ENCODE peak calls at places on chromosomes 16 and 17, in seven cellular contexts. S is GOT3, C is stromal cell of bone marrow, A is fibroblast of pulmonary artery, B is NCI-H69, M is thoracic aorta, N is myocyte. O is an unnamed sample.

GRCh38 chr17:2815781-2816185 is 19.5 kb downstream of the RAP1GAP2 start:
- DNase-seq in N (no peak), M (no peak), S (no peak), B (peak; percentile 12), C (no peak), A (no peak), O (no peak)

GRCh38 chr17:69606142-69606800 is 191.8 kb downstream of the MAP2K6 start:
- DNase-seq in A (no peak), C (no peak), N (no peak), M (no peak), S (no peak), B (no peak), O (no peak)

GRCh38 chr17:2963332-2964027 is 99.9 kb downstream of the OR1D5 start:
- DNase-seq in S (no peak), B (no peak), M (no peak), A (no peak), N (no peak), C (no peak), O (no peak)

GRCh38 chr16:28596840-28597691 is at the start of gene SULT1A2:
- DNase-seq in A (peak; percentile 20), C (no peak), S (no peak), B (no peak), M (no peak), N (no peak), O (no peak)

GRCh38 chr16:56233795-56234566 is 42.7 kb downstream of the GNAO1 start:
- DNase-seq in N (no peak), B (no peak), M (no peak), C (no peak), A (no peak), S (no peak), O (no peak)

GRCh38 chr16:87169509-87169985 is 147.6 kb downstream of the C16orf95 start:
- DNase-seq in B (no peak), N (no peak), C (no peak), A (no peak), S (no peak), M (no peak), O (peak; percentile 46)

GRCh38 chr17:82619641-82620040 is 28.6 kb downstream of the WDR45B start:
- DNase-seq in C (no peak), B (no peak), M (no peak), N (no peak), A (no peak), S (no peak), O (no peak)

GRCh38 chr16:87086156-87086555 is 231.0 kb downstream of the C16orf95 start:
- DNase-seq in S (no peak), C (peak; percentile 74), M (no peak), N (no peak), B (no peak), A (no peak), O (peak; percentile 10)

O was measured in fibroblast of the conjunctiva.